ENCODE peak calls at places on chromosomes 4 and X, in nine cellular contexts. E, Q, F, B, M, H, A, P and J are unnamed samples.

GRCh38 chrX:151359341-151359740 is 37.7 kb upstream of the VMA21 start:
- DNase-seq in E (no peak), H (no peak), A (no peak), P (no peak), F (no peak), Q (no peak), B (no peak), M (no peak), J (no peak)

GRCh38 chr4:151014521-151015457 is at the start of gene LRBA:
- DNase-seq in B (peak; percentile 68), A (peak; percentile 82), M (peak; percentile 85), H (peak; percentile 91), P (peak; percentile 90), F (peak; percentile 39), Q (peak; percentile 87), E (peak; percentile 74), J (peak; percentile 67)

GRCh38 chr4:47913328-47913727 is 1.1 kb downstream of the NFXL1 start:
- DNase-seq in F (peak; percentile 26), B (no peak), P (no peak), M (no peak), E (no peak), Q (no peak), H (no peak), A (no peak), J (no peak)

GRCh38 chr4:1627417-1628313 is 56.4 kb downstream of the FAM53A start:
- DNase-seq in Q (no peak), A (no peak), M (peak; percentile 49), B (no peak), P (no peak), H (no peak), E (no peak), F (no peak), J (no peak)

GRCh38 chr4:185275501-185275900 is 66.1 kb downstream of the SNX25 start:
- DNase-seq in B (no peak), P (no peak), M (no peak), F (peak; percentile 19), E (no peak), Q (no peak), A (no peak), H (no peak), J (no peak)

GRCh38 chr4:109294468-109295020 is 7.9 kb downstream of the COL25A1 start:
- DNase-seq in B (no peak), E (no peak), P (no peak), H (no peak), M (no peak), Q (no peak), A (no peak), F (no peak), J (no peak)

GRCh38 chr4:185082549-185082948 is 60.5 kb upstream of the SLC25A4 start:
- DNase-seq in A (no peak), H (no peak), P (no peak), E (no peak), M (no peak), Q (no peak), B (no peak), F (peak; percentile 9), J (no peak)

GRCh38 chr4:184361443-184361842 is 112.9 kb downstream of the IRF2 start:
- DNase-seq in E (no peak), F (peak; percentile 55), M (no peak), H (no peak), P (no peak), Q (no peak), A (no peak), B (no peak), J (no peak)

GRCh38 chrX:112834976-112835375 is 5.7 kb downstream of the AMOT start:
- DNase-seq in E (no peak), H (no peak), B (no peak), Q (no peak), F (no peak), M (no peak), P (no peak), A (no peak), J (no peak)

GRCh38 chr4:6728320-6729029 is 12.5 kb downstream of the BLOC1S4 start:
- DNase-seq in B (no peak), E (no peak), H (no peak), A (no peak), P (no peak), M (no peak), F (no peak), Q (no peak), J (no peak)

GRCh38 chr4:37603711-37604110 is 82.5 kb downstream of the RELL1 start:
- DNase-seq in A (no peak), E (no peak), P (no peak), M (no peak), B (no peak), H (no peak), Q (no peak), F (no peak), J (no peak)

GRCh38 chr4:184978211-184978610 is 40.1 kb upstream of the HELT start:
- DNase-seq in F (no peak), H (peak; percentile 38), E (peak; percentile 58), P (peak; percentile 39), B (no peak), Q (peak; percentile 69), M (no peak), A (no peak), J (peak; percentile 73)

GRCh38 chrX:69993494-69993893 is 56.2 kb downstream of the AWAT2 start:
- DNase-seq in F (no peak), P (no peak), M (no peak), B (no peak), E (no peak), A (no peak), H (no peak), Q (no peak), J (no peak)

GRCh38 chrX:38841766-38842165 is 40.5 kb downstream of the MID1IP1 start:
- DNase-seq in E (no peak), H (no peak), A (no peak), M (no peak), P (no peak), F (no peak), Q (no peak), B (no peak), J (no peak)

DNA sequence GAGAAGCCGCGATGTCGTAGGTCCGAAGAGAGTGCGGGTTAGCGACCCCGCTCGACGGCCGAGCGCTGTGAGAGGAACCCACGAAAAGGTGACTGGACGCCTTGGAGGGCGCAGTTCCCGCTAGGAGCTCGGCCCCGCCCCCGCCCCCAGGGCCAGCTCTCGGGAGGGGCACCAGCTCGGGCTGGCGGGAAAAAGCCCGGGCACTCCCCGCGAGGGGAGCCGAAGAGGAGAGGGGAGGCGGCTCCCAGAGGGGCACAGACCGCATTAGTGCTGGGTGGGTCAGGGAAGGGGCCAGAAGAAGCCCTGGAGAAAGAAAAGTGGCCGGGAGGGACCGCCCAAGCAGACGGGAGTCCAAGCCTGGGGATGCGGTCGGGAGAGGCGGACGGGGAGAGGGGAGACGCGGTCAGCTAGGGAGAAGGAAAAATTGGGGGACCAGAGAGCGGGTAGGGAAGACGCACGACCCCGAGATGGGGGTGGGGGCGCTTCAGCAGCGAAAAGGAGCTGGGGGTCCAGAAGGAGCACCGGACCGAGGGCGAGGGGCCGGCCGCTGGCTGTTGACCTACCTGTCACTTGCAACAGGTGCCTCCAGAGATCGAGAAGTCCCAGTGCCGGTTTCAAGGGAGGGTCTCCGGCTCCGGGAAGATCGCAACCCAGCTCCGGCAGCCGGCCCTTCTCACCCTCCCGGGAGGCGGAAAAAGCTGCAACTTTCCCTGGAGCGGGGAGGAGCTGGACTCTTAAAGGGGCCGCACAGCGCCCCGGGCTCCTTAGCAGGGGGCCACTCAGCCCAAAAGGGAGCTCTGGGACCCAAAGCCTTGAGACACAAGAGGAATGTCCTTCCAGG is at the start of gene SYTL4:
- DNase-seq in M (peak; percentile 71), Q (peak; percentile 81), B (no peak), P (no peak), F (no peak), A (no peak), H (peak; percentile 42), E (peak; percentile 78), J (peak; percentile 23)
- H3K27ac ChIP-seq in M (peak within 1 kb of the TSS; percentile 4), Q (no peak within 1 kb of the TSS), B (no peak within 1 kb of the TSS), P (no peak within 1 kb of the TSS), F (no peak within 1 kb of the TSS), A (no peak within 1 kb of the TSS), H (peak within 1 kb of the TSS; percentile 83), E (peak within 1 kb of the TSS; percentile 50), J (peak within 1 kb of the TSS; percentile 62)

DNA sequence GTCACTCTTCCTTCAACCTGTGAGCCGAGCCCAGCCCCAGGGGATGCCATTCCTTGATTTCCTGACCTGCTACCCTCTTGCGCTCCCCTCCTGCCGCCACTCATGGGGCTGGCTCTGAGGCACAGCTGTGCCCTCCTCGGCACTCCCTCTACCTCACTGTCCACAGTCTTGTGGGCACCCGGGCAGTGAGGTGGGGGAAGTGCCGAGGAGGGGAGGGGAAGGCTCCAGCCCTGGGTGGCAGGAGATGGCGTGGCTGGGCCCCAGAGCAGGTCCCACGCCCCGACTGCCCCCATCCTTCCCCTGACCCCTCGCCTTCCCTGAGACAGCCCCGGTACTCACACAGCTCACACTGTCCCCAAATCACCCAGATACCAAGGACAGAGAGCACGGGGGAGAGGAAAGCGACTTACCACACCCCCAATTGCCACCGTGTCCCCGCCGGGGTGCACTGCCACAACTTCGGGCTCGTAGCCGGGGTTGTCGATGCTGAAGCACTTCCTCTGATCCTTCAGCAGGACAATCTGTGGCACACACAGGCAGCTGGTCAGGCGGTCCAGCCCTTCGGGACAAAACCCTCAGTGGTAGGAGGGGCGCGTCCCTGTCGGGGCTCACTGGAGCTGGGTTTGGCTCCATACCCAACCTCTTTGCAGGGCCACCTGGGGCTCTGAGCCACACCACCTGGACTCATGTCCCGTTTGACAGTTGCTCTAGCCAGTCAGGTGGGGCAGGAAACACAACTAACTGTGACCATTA is 37.9 kb downstream of the WDR1 start:
- DNase-seq in B (no peak), P (no peak), A (no peak), H (no peak), M (no peak), E (no peak), F (no peak), Q (peak; percentile 70), J (peak; percentile 13)
- H3K36me3 ChIP-seq in B (peaks cover 99% of the 10 kb centered on the region), P (peaks cover 90% of the 10 kb centered on the region), A (peaks cover 99% of the 10 kb centered on the region), H (peaks cover 82% of the 10 kb centered on the region), M (peaks cover 90% of the 10 kb centered on the region), E (no peaks in the 10 kb centered on the region), F (peaks cover 72% of the 10 kb centered on the region), Q (peaks cover 22% of the 10 kb centered on the region), J (peaks cover 100% of the 10 kb centered on the region)

DNA sequence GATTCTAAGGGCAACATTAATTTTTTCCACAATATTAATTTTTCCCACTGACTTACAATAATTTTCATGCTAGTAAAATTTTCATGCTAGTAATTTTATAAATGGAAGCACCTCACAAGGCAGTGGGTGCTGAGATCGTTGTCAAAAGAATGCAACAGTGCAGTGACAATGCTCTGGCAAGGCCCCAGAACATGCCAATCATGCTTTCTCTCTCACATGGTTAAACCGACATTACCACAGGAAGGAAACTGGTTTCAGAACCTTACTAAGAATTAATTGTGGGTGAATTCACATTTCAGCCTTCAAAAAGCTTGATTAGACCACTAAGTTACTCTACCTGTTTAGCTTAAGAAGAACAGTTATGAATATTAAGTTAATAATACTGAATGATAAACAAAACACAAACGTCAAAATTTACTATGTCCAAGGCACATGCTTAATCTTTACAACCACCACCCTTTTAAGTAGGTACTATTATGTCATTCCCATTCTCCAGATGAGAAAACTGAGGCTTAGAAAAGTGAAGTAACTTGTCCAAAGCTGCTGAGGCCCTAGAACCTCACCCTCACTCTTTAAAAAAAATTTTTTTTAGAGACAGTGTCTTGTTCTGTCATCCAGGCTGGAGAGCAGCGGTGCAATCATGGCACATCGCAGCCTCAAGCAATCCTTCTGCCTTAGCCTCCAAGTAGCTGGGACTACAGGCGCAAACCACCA is 10.0 kb upstream of the OPHN1 start:
- DNase-seq in H (no peak), A (no peak), M (no peak), P (peak; percentile 40), B (no peak), F (no peak), E (no peak), Q (no peak), J (peak; percentile 21)
- H3K4me3 ChIP-seq in H (no peak overlapping the region), A (no peak overlapping the region), M (no peak overlapping the region), P (no peak overlapping the region), B (no peak overlapping the region), F (no peak overlapping the region), E (no peak overlapping the region), Q (no peak overlapping the region), J (no peak overlapping the region)

GRCh38 chr4:169200361-169201030 is 70.3 kb downstream of the SH3RF1 start:
- DNase-seq in B (no peak), A (no peak), P (no peak), M (no peak), Q (no peak), E (no peak), F (no peak), H (no peak), J (no peak)
- H3K27ac ChIP-seq in B (no peak overlapping the region), A (no peak overlapping the region), P (no peak overlapping the region), M (no peak overlapping the region), Q (no peak overlapping the region), E (no peak overlapping the region), F (peak overlapping the region; percentile 68), H (no peak overlapping the region), J (peak overlapping the region; percentile 63)